ENCODE peak calls at places on chromosomes 2 and 18, in five cellular contexts. One of them, this sample, is unnamed.

GRCh38 chr2:182716665-182716990 is 571 bp downstream of the DNAJC10 start:
- DNase-seq in effector memory CD4-positive, alpha-beta T cell: no peak
- DNase-seq in transverse colon: peak; percentile 33
- DNase-seq in brain microvascular endothelial cell: no peak
- DNase-seq in endothelial cell of umbilical vein: no peak
- DNase-seq in this sample: peak; percentile 61

GRCh38 chr2:109624339-109624738 is 10.2 kb downstream of the SOWAHC start:
- DNase-seq in effector memory CD4-positive, alpha-beta T cell: no peak
- DNase-seq in transverse colon: no peak
- DNase-seq in brain microvascular endothelial cell: no peak
- DNase-seq in endothelial cell of umbilical vein: no peak
- DNase-seq in this sample: no peak

GRCh38 chr2:165573534-165574461 is 104.3 kb downstream of the CSRNP3 start:
- DNase-seq in effector memory CD4-positive, alpha-beta T cell: no peak
- DNase-seq in transverse colon: peak; percentile 43
- DNase-seq in brain microvascular endothelial cell: peak; percentile 38
- DNase-seq in endothelial cell of umbilical vein: peak; percentile 3
- DNase-seq in this sample: peak; percentile 63

GRCh38 chr2:29238497-29238896 is 123.3 kb downstream of the CLIP4 start:
- DNase-seq in effector memory CD4-positive, alpha-beta T cell: no peak
- DNase-seq in transverse colon: no peak
- DNase-seq in brain microvascular endothelial cell: peak; percentile 34
- DNase-seq in endothelial cell of umbilical vein: peak; percentile 23
- DNase-seq in this sample: no peak

GRCh38 chr18:48026216-48026615 is 95.8 kb upstream of the SMAD2 start:
- DNase-seq in effector memory CD4-positive, alpha-beta T cell: no peak
- DNase-seq in transverse colon: no peak
- DNase-seq in brain microvascular endothelial cell: no peak
- DNase-seq in endothelial cell of umbilical vein: no peak
- DNase-seq in this sample: no peak

GRCh38 chr2:88187927-88188326 is 17.8 kb downstream of the THNSL2 start:
- DNase-seq in effector memory CD4-positive, alpha-beta T cell: no peak
- DNase-seq in transverse colon: no peak
- DNase-seq in brain microvascular endothelial cell: no peak
- DNase-seq in endothelial cell of umbilical vein: no peak
- DNase-seq in this sample: no peak

GRCh38 chr2:55420901-55421300 is 1.2 kb upstream of the CCDC88A start:
- DNase-seq in effector memory CD4-positive, alpha-beta T cell: no peak
- DNase-seq in transverse colon: no peak
- DNase-seq in brain microvascular endothelial cell: no peak
- DNase-seq in endothelial cell of umbilical vein: no peak
- DNase-seq in this sample: no peak

GRCh38 chr2:85692039-85692645 is 2.0 kb upstream of the GNLY start:
- DNase-seq in effector memory CD4-positive, alpha-beta T cell: no peak
- DNase-seq in transverse colon: no peak
- DNase-seq in brain microvascular endothelial cell: no peak
- DNase-seq in endothelial cell of umbilical vein: no peak
- DNase-seq in this sample: no peak

GRCh38 chr2:68108116-68108515 is 45.3 kb upstream of the C1D start:
- DNase-seq in effector memory CD4-positive, alpha-beta T cell: no peak
- DNase-seq in transverse colon: no peak
- DNase-seq in brain microvascular endothelial cell: no peak
- DNase-seq in endothelial cell of umbilical vein: no peak
- DNase-seq in this sample: no peak

GRCh38 chr2:209519911-209520310 is 96.1 kb downstream of the MAP2 start:
- DNase-seq in effector memory CD4-positive, alpha-beta T cell: no peak
- DNase-seq in transverse colon: no peak
- DNase-seq in brain microvascular endothelial cell: no peak
- DNase-seq in endothelial cell of umbilical vein: no peak
- DNase-seq in this sample: no peak

GRCh38 chr18:70600225-70600925 is 311.5 kb downstream of the SOCS6 start:
- DNase-seq in effector memory CD4-positive, alpha-beta T cell: no peak
- DNase-seq in transverse colon: no peak
- DNase-seq in brain microvascular endothelial cell: no peak
- DNase-seq in endothelial cell of umbilical vein: no peak
- DNase-seq in this sample: no peak

GRCh38 chr2:145725876-145726275 is 1206.0 kb upstream of the ZEB2 start:
- DNase-seq in effector memory CD4-positive, alpha-beta T cell: no peak
- DNase-seq in transverse colon: no peak
- DNase-seq in brain microvascular endothelial cell: no peak
- DNase-seq in endothelial cell of umbilical vein: no peak
- DNase-seq in this sample: no peak

GRCh38 chr2:123659120-123659519 is 366.0 kb upstream of the CNTNAP5 start:
- DNase-seq in effector memory CD4-positive, alpha-beta T cell: no peak
- DNase-seq in transverse colon: no peak
- DNase-seq in brain microvascular endothelial cell: no peak
- DNase-seq in endothelial cell of umbilical vein: no peak
- DNase-seq in this sample: no peak

GRCh38 chr18:58937204-58937603 is 72.5 kb downstream of the ZNF532 start:
- DNase-seq in effector memory CD4-positive, alpha-beta T cell: no peak
- DNase-seq in transverse colon: no peak
- DNase-seq in brain microvascular endothelial cell: peak; percentile 34
- DNase-seq in endothelial cell of umbilical vein: peak; percentile 87
- DNase-seq in this sample: no peak

GRCh38 chr2:241083091-241083415 is 19.0 kb downstream of the MTERF4 start:
- DNase-seq in effector memory CD4-positive, alpha-beta T cell: no peak
- DNase-seq in transverse colon: no peak
- DNase-seq in brain microvascular endothelial cell: no peak
- DNase-seq in endothelial cell of umbilical vein: no peak
- DNase-seq in this sample: no peak

GRCh38 chr2:111945444-111946293 is 47.3 kb downstream of the MERTK start:
- DNase-seq in effector memory CD4-positive, alpha-beta T cell: no peak
- DNase-seq in transverse colon: no peak
- DNase-seq in brain microvascular endothelial cell: no peak
- DNase-seq in endothelial cell of umbilical vein: no peak
- DNase-seq in this sample: no peak

GRCh38 chr2:232432598-232433184 is 23.3 kb upstream of the ALPI start:
- DNase-seq in effector memory CD4-positive, alpha-beta T cell: no peak
- DNase-seq in transverse colon: no peak
- DNase-seq in brain microvascular endothelial cell: no peak
- DNase-seq in endothelial cell of umbilical vein: no peak
- DNase-seq in this sample: peak; percentile 42

DNA sequence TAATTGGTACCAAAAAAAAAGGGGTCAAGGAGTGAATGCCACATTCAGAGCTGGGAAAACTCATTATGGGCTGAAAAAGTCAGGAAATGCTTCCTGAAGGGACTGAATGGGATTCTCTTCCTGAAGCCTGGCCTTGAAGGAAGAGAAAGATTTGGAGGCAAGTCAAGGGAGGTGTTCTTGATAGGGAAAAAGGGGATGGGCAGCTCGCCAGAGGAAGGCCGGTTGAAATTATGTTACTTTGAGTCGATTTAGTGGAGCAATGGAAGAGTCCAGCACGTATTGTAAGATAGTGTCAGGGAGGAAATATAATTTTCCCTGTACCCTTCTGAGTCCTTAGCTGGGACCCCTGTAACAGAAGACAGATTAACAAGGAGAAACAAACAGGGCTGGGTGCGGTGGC is 115.3 kb upstream of the STPG4 start:
- DNase-seq in effector memory CD4-positive, alpha-beta T cell: no peak
- DNase-seq in transverse colon: no peak
- DNase-seq in brain microvascular endothelial cell: no peak
- DNase-seq in endothelial cell of umbilical vein: peak; percentile 19
- DNase-seq in this sample: no peak
- H3K27ac ChIP-seq in effector memory CD4-positive, alpha-beta T cell: no peak overlapping the region
- H3K27ac ChIP-seq in transverse colon: peak overlapping the region; percentile 88
- H3K27ac ChIP-seq in brain microvascular endothelial cell: peak overlapping the region; percentile 21
- H3K27ac ChIP-seq in endothelial cell of umbilical vein: peak overlapping the region; percentile 73
- H3K27ac ChIP-seq in this sample: no peak overlapping the region

GRCh38 chr2:177207101-177207500 is 5.5 kb upstream of the HNRNPA3 start:
- DNase-seq in effector memory CD4-positive, alpha-beta T cell: no peak
- DNase-seq in transverse colon: no peak
- DNase-seq in brain microvascular endothelial cell: no peak
- DNase-seq in endothelial cell of umbilical vein: no peak
- DNase-seq in this sample: no peak

GRCh38 chr2:177204417-177204816 is 8.2 kb upstream of the HNRNPA3 start:
- DNase-seq in effector memory CD4-positive, alpha-beta T cell: no peak
- DNase-seq in transverse colon: no peak
- DNase-seq in brain microvascular endothelial cell: no peak
- DNase-seq in endothelial cell of umbilical vein: no peak
- DNase-seq in this sample: no peak

DNA sequence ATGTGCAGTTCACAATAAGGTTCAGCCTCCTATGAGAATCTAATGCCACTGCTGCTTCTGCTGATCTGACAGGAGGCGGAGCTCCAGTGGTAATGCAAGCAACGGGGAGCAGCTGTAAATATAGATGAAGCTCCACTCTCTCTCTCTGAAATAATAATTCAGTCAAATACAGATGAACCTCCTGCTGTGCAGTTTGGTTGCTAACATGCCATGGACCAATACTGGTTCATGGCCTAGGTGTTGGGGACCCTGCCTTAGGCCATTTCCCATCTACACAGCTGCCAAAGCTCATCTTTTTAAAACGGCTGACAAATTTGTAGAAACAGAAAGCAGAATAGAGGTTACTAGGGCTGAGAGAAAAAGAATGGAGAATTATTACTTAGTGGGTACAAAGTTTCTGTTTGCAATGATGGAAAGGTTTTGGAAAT is 10.7 kb upstream of the HNRNPA3 start:
- DNase-seq in effector memory CD4-positive, alpha-beta T cell: no peak
- DNase-seq in transverse colon: no peak
- DNase-seq in brain microvascular endothelial cell: no peak
- DNase-seq in endothelial cell of umbilical vein: no peak
- DNase-seq in this sample: no peak
- H3K27ac ChIP-seq in effector memory CD4-positive, alpha-beta T cell: no peak overlapping the region
- H3K27ac ChIP-seq in transverse colon: no peak overlapping the region
- H3K27ac ChIP-seq in brain microvascular endothelial cell: no peak overlapping the region
- H3K27ac ChIP-seq in endothelial cell of umbilical vein: no peak overlapping the region
- H3K27ac ChIP-seq in this sample: no peak overlapping the region

DNA sequence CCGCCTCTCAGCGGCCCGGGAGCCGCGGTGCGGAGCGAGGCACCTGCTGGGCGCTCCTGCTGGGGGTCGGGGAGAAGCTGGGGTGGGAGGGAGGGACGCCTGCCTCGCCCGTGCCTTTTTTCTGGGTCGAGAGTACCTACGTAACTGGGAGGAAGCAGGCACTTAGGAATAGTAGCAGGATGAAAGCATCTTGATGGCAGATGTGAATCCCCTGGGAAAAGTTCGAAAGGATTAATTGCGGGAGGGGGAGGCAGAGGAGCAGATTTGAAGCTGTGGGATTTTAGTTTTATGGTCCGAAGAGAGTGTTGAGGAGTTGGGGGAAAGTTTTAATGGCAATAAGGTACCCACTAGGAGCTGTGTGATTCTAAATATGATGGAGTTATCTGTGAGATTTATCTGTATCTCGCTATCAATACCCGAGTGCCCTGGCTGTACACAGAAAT is 1.1 kb downstream of the AGFG1 start:
- DNase-seq in effector memory CD4-positive, alpha-beta T cell: no peak
- DNase-seq in transverse colon: no peak
- DNase-seq in brain microvascular endothelial cell: no peak
- DNase-seq in endothelial cell of umbilical vein: peak; percentile 41
- DNase-seq in this sample: no peak
- H3K27ac ChIP-seq in effector memory CD4-positive, alpha-beta T cell: no peak overlapping the region
- H3K27ac ChIP-seq in transverse colon: peak overlapping the region; percentile 92
- H3K27ac ChIP-seq in brain microvascular endothelial cell: no peak overlapping the region
- H3K27ac ChIP-seq in endothelial cell of umbilical vein: no peak overlapping the region
- H3K27ac ChIP-seq in this sample: peak overlapping the region; percentile 85

GRCh38 chr18:33584845-33585775 is 7.1 kb downstream of the ASXL3 start:
- DNase-seq in effector memory CD4-positive, alpha-beta T cell: no peak
- DNase-seq in transverse colon: no peak
- DNase-seq in brain microvascular endothelial cell: no peak
- DNase-seq in endothelial cell of umbilical vein: no peak
- DNase-seq in this sample: no peak
- H3K27ac ChIP-seq in effector memory CD4-positive, alpha-beta T cell: no peak overlapping the region
- H3K27ac ChIP-seq in transverse colon: no peak overlapping the region
- H3K27ac ChIP-seq in brain microvascular endothelial cell: no peak overlapping the region
- H3K27ac ChIP-seq in endothelial cell of umbilical vein: no peak overlapping the region
- H3K27ac ChIP-seq in this sample: no peak overlapping the region

GRCh38 chr2:200306969-200307811 is 697 bp downstream of the SPATS2L start:
- DNase-seq in effector memory CD4-positive, alpha-beta T cell: no peak
- DNase-seq in transverse colon: peak; percentile 52
- DNase-seq in brain microvascular endothelial cell: no peak
- DNase-seq in endothelial cell of umbilical vein: peak; percentile 37
- DNase-seq in this sample: peak; percentile 80
- H3K27ac ChIP-seq in effector memory CD4-positive, alpha-beta T cell: no peak overlapping the region
- H3K27ac ChIP-seq in transverse colon: peak overlapping the region; percentile 97
- H3K27ac ChIP-seq in brain microvascular endothelial cell: peak overlapping the region; percentile 86
- H3K27ac ChIP-seq in endothelial cell of umbilical vein: peak overlapping the region; percentile 39
- H3K27ac ChIP-seq in this sample: peak overlapping the region; percentile 95